ENCODE peak calls at places on chromosomes 12 and 14, in seven cellular contexts. V is breast epithelium, Y is GM23338, Z is bronchial epithelial cell, T is testis, H is gastrocnemius medialis, M is esophagus squamous epithelium. W is an unnamed sample. For H3K36me3, the result is how much of the 10 kb centered on the place peaks cover.

GRCh38 chr14:105880616-105881015 is 354.2 kb downstream of the TMEM121 start:
- DNase-seq in V (peak), Y (no peak), Z (no peak), T (no peak), H (peak), M (no peak), W (no peak)

GRCh38 chr14:96080571-96080970 is 41.4 kb downstream of the C14orf132 start:
- DNase-seq in V (peak), Y (no peak), Z (no peak), T (no peak), H (no peak), M (no peak), W (no peak)

GRCh38 chr14:73234029-73234428 is 3.3 kb upstream of the PAPLN start:
- DNase-seq in V (no peak), Y (no peak), Z (no peak), T (no peak), H (no peak), M (no peak), W (no peak)

GRCh38 chr14:95515523-95516517 is 630 bp downstream of the SYNE3 start:
- DNase-seq in V (no peak), Y (peak), Z (no peak), T (peak), H (peak), M (no peak), W (no peak)

GRCh38 chr14:56891226-56891625 is 80.9 kb upstream of the OTX2 start:
- DNase-seq in V (no peak), Y (no peak), Z (no peak), T (no peak), H (no peak), M (no peak), W (no peak)

GRCh38 chr12:1502856-1503255 is 91.5 kb downstream of the FBXL14 start:
- DNase-seq in V (no peak), Y (no peak), Z (no peak), T (no peak), H (no peak), M (no peak), W (no peak)

GRCh38 chr12:121086896-121087295 is 45.8 kb upstream of the P2RX7 start:
- DNase-seq in V (no peak), Y (no peak), Z (no peak), T (no peak), H (no peak), M (no peak), W (no peak)

GRCh38 chr14:31154956-31155355 is 52.6 kb downstream of the HECTD1 start:
- DNase-seq in V (no peak), Y (no peak), Z (no peak), T (no peak), H (no peak), M (no peak), W (no peak)

GRCh38 chr14:38080696-38081095 is 127.0 kb upstream of the SSTR1 start:
- DNase-seq in V (no peak), Y (no peak), Z (no peak), T (no peak), H (no peak), M (no peak), W (no peak)

GRCh38 chr12:128178971-128179370 is 88.0 kb upstream of the TMEM132C start:
- DNase-seq in V (no peak), Y (no peak), Z (peak), T (no peak), H (no peak), M (no peak), W (no peak)

GRCh38 chr12:29041621-29042020 is 107.5 kb upstream of the FAR2 start:
- DNase-seq in V (no peak), Y (no peak), Z (peak), T (no peak), H (no peak), M (no peak), W (peak)

GRCh38 chr14:69643430-69644200 is 32.2 kb downstream of the SUSD6 start:
- DNase-seq in V (peak), Y (no peak), Z (peak), T (no peak), H (peak), M (no peak), W (no peak)

GRCh38 chr12:2161478-2161877 is 108.7 kb downstream of the CACNA1C start:
- DNase-seq in V (peak), Y (no peak), Z (no peak), T (peak), H (peak), M (no peak), W (no peak)

GRCh38 chr12:55728185-55728931 is 451 bp downstream of the CD63 start:
- DNase-seq in V (peak), Y (peak), Z (no peak), T (peak), H (peak), M (no peak), W (no peak)

GRCh38 chr12:102551186-102551585 is 70.8 kb upstream of the IGF1 start:
- DNase-seq in V (no peak), Y (no peak), Z (no peak), T (no peak), H (no peak), M (no peak), W (no peak)

GRCh38 chr12:67237231-67237630 is 31.9 kb upstream of the CAND1 start:
- DNase-seq in V (no peak), Y (peak), Z (no peak), T (no peak), H (no peak), M (no peak), W (no peak)

GRCh38 chr12:117019866-117020265 is 79.3 kb downstream of the TESC start:
- DNase-seq in V (no peak), Y (no peak), Z (no peak), T (no peak), H (no peak), M (no peak), W (no peak)

DNA sequence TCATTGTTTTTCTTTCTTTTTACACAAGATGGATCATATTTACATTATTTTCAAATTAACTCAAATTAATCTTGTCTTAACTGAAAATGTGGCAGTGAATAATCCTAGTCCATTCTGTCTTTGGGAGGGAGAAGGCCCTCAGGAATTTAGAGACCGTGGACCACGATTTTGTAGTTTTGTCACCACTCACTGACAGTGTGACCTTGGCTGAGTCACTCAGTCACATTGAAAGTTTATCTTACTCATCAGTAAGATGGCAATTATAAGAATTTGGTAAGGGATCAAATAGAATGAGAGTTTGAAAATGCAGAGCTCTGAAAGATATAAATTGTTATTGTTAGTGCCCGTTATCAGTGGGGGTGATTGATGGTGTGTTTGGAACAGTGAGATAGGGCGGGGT is 16.4 kb downstream of the FOXJ2 start:
- DNase-seq in V (no peak), Y (no peak), Z (no peak), T (no peak), H (no peak), M (no peak), W (no peak)
- H3K36me3 ChIP-seq in V (under half), Y (under half), Z (under half), T (under half), H (half or more), M (half or more), W (under half)

GRCh38 chr14:90193925-90194324 is 62.4 kb upstream of the PSMC1 start:
- DNase-seq in V (no peak), Y (peak), Z (no peak), T (no peak), H (no peak), M (no peak), W (no peak)
- TF ChIP-seq CTCF in V (no peak), Y (peak), Z (no peak), T (peak), H (no peak), M (no peak), W (peak)

GRCh38 chr12:32166510-32166909 is 59.9 kb downstream of the BICD1 start:
- DNase-seq in V (no peak), Y (no peak), Z (no peak), T (no peak), H (no peak), M (no peak), W (no peak)
- H3K4me3 ChIP-seq in V (no peak), Y (no peak), Z (no peak), T (no peak), H (no peak), M (no peak), W (no peak)

GRCh38 chr12:90301095-90301494 is 592.5 kb upstream of the ATP2B1 start:
- DNase-seq in V (no peak), Y (no peak), Z (peak), T (no peak), H (no peak), M (no peak), W (no peak)

GRCh38 chr12:90305379-90305778 is 596.7 kb upstream of the ATP2B1 start:
- DNase-seq in V (no peak), Y (peak), Z (peak), T (no peak), H (no peak), M (no peak), W (no peak)

GRCh38 chr12:90299121-90299520 is 590.5 kb upstream of the ATP2B1 start:
- DNase-seq in V (no peak), Y (no peak), Z (no peak), T (no peak), H (no peak), M (no peak), W (no peak)

GRCh38 chr12:90301734-90302133 is 593.1 kb upstream of the ATP2B1 start:
- DNase-seq in V (no peak), Y (no peak), Z (no peak), T (no peak), H (no peak), M (no peak), W (no peak)

GRCh38 chr12:90304231-90304630 is 595.6 kb upstream of the ATP2B1 start:
- DNase-seq in V (no peak), Y (no peak), Z (peak), T (no peak), H (no peak), M (no peak), W (no peak)
- H3K36me3 ChIP-seq in V (under half), Y (under half), Z (under half), T (under half), H (under half), M (under half), W (under half)

DNA sequence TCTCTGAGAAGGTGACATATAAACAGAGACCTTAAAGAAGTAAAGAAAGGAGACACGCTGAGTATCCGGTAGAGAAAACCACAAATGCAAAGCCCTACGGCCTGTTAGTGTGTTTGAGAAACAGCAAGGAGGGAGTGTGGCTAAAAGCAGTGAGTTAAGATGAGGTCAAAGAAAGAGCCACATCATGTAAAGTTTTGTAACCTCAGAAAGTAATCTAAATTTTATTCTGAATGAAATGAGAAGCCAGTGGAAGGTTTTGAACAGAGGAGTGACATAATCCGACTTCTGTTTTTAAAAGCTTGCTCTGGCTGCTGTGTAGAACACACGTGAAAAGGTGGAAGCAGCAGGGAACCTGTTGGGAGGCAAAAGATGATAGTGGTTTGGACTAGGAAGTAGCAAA is 32.6 kb downstream of the PPP2R5E start:
- DNase-seq in V (no peak), Y (no peak), Z (no peak), T (no peak), H (no peak), M (no peak), W (no peak)
- TF ChIP-seq CTCF in V (no peak), Y (no peak), Z (no peak), T (no peak), H (no peak), M (no peak), W (no peak)

DNA sequence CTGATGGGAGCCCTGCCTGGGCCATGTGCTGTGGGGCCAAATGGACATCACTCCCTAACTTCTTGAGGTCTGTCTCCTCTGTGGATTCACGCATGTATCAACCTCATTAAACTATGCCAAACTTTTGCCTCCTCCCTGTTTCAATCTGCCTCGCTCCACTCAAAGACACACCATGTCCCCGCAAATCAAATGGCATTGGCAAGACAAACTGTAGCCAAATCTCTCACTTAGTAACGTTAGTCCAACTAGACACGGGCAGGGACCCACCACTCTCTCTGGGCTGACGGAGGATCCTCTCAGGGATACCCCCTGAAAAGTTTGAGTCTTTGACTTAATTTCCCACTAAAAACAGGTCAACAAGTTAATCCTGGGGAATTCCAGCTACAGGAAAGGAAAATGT is 8.0 kb downstream of the ZBTB39 start:
- DNase-seq in V (no peak), Y (no peak), Z (no peak), T (no peak), H (no peak), M (no peak), W (no peak)
- H3K4me3 ChIP-seq in V (no peak), Y (no peak), Z (no peak), T (no peak), H (no peak), M (no peak), W (no peak)

DNA sequence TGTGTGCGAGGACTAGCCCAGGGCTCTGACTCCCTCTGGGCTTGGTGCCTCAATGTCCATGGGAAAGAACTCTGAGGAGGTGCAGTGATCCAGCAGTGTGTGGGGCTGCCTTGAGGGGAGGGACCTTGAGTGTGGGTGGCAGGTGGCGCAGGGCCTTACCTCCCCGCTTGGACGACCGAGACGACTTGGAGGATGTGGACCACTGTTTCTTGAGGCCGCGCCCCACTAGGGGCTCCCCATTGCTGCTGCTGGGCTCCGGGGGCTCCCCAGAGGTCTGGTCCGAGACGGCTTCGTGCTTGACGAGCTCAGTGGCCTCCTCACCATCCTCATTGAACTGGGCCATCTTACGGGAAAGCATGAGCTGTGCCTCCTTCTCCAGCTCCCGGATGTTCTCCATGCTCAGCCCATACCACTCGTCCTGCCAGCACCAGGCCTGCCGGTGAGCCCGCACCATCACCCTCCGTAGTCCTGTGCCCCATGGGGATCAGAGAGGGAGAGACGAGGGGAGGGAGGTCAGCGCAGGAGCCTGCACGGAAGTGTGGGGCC is 24.7 kb downstream of the ARL6IP4 start:
- DNase-seq in V (no peak), Y (no peak), Z (no peak), T (no peak), H (no peak), M (no peak), W (no peak)
- H3K36me3 ChIP-seq in V (under half), Y (under half), Z (under half), T (under half), H (under half), M (half or more), W (under half)